ENCODE peak calls at places on chromosomes 3 and 15, in five cellular contexts. U is spleen, B is left lung, M is K562, V is endodermal cell. G is an unnamed sample. For H3K9me3 and H3K4me1, the result is how much of the 10 kb centered on the place peaks cover.

GRCh38 chr15:60390231-60390630 is 7.6 kb downstream of the ANXA2 start:
- DNase-seq in V (peak), U (no peak), B (no peak), M (no peak), G (no peak)

GRCh38 chr3:179027326-179027900 is 44.2 kb downstream of the ZMAT3 start:
- DNase-seq in U (no peak), V (no peak), M (peak), B (no peak), G (peak)

GRCh38 chr3:129918461-129918860 is 24.9 kb upstream of the TMCC1 start:
- DNase-seq in V (no peak), B (no peak), M (no peak), U (no peak), G (no peak)

GRCh38 chr15:67641453-67641852 is 99.0 kb downstream of the MAP2K5 start:
- DNase-seq in M (no peak), U (no peak), V (no peak), B (no peak), G (no peak)

GRCh38 chr3:46947981-46948791 is 28.4 kb downstream of the CCDC12 start:
- DNase-seq in V (peak), M (peak), U (peak), B (peak), G (peak)

GRCh38 chr3:4565806-4566501 is 72.8 kb downstream of the ITPR1 start:
- DNase-seq in U (no peak), M (no peak), V (no peak), B (no peak), G (no peak)

GRCh38 chr3:11480663-11481298 is 162.9 kb downstream of the VGLL4 start:
- DNase-seq in B (no peak), M (peak), U (no peak), V (peak), G (no peak)

GRCh38 chr3:126621171-126621570 is 33.8 kb downstream of the TXNRD3 start:
- DNase-seq in V (no peak), M (no peak), B (no peak), U (no peak), G (no peak)

GRCh38 chr15:58444056-58444455 is 12.3 kb downstream of the LIPC start:
- DNase-seq in B (no peak), V (peak), U (no peak), M (no peak), G (no peak)

GRCh38 chr15:99536422-99537033 is 29.3 kb upstream of the MEF2A start:
- DNase-seq in M (no peak), U (peak), V (no peak), B (no peak), G (no peak)

GRCh38 chr3:67018105-67018788 is 20.1 kb downstream of the KBTBD8 start:
- DNase-seq in B (no peak), M (peak), V (no peak), U (no peak), G (no peak)

GRCh38 chr3:43754316-43754715 is 63.6 kb downstream of the ABHD5 start:
- DNase-seq in B (no peak), V (no peak), M (no peak), U (no peak), G (no peak)

GRCh38 chr15:84911879-84912660 is 27.6 kb downstream of the SLC28A1 start:
- DNase-seq in V (no peak), U (no peak), B (no peak), M (peak), G (no peak)

GRCh38 chr15:27863000-27863399 is 236.1 kb downstream of the OCA2 start:
- DNase-seq in U (no peak), B (no peak), V (no peak), M (no peak), G (no peak)

GRCh38 chr3:10430805-10431204 is 74.6 kb downstream of the ATP2B2 start:
- DNase-seq in U (no peak), B (no peak), V (no peak), M (no peak), G (no peak)

GRCh38 chr15:96322401-96323249 is 7.9 kb upstream of the NR2F2 start:
- DNase-seq in V (peak), M (no peak), U (no peak), B (no peak), G (no peak)

GRCh38 chr15:75713338-75713895 is 769 bp upstream of the CSPG4 start:
- DNase-seq in V (peak), U (no peak), B (no peak), M (peak), G (no peak)

GRCh38 chr15:28977377-28978010 is 91.7 kb downstream of the APBA2 start:
- DNase-seq in U (peak), V (peak), B (no peak), M (no peak), G (no peak)

GRCh38 chr15:67917037-67917436 is 77.2 kb upstream of the RNU6-1 start:
- DNase-seq in V (peak), B (no peak), M (no peak), U (no peak), G (no peak)

GRCh38 chr3:180626844-180627243 is 24.9 kb downstream of the TTC14 start:
- DNase-seq in M (no peak), B (no peak), U (no peak), V (no peak), G (no peak)

GRCh38 chr3:175383813-175384212 is 524.7 kb downstream of the NAALADL2 start:
- DNase-seq in U (no peak), M (no peak), V (no peak), B (no peak), G (no peak)

GRCh38 chr15:82944840-82945239 is 7.7 kb downstream of the HOMER2 start:
- DNase-seq in M (no peak), V (no peak), U (no peak), B (no peak), G (no peak)

GRCh38 chr15:77568014-77568959 is 64.4 kb downstream of the LINGO1 start:
- DNase-seq in B (no peak), M (no peak), U (no peak), V (no peak), G (no peak)

GRCh38 chr15:90101130-90101968 is 919 bp downstream of the IDH2 start:
- DNase-seq in V (peak), M (peak), B (no peak), U (peak), G (peak)

GRCh38 chr3:33848624-33849347 is 50.4 kb downstream of the PDCD6IP start:
- DNase-seq in B (no peak), V (no peak), M (no peak), U (no peak), G (peak)

GRCh38 chr3:176403531-176403930 is 793.8 kb downstream of the TBL1XR1 start:
- DNase-seq in M (no peak), U (no peak), B (no peak), V (no peak), G (no peak)

GRCh38 chr3:176395269-176395668 is 802.0 kb downstream of the TBL1XR1 start:
- DNase-seq in B (no peak), V (no peak), M (no peak), U (no peak), G (no peak)

GRCh38 chr3:176399193-176399592 is 798.1 kb downstream of the TBL1XR1 start:
- DNase-seq in B (no peak), M (no peak), U (no peak), V (no peak), G (no peak)
- H3K4me3 ChIP-seq in B (no peak), M (no peak), U (no peak), V (no peak), G (no peak)

GRCh38 chr3:62793961-62794360 is 81.3 kb downstream of the CADPS start:
- DNase-seq in V (no peak), B (no peak), M (no peak), U (no peak), G (no peak)
- H3K9me3 ChIP-seq in V (under half), B (under half), M (under half), U (under half), G (under half)

GRCh38 chr3:98766924-98767323 is 3.8 kb downstream of the ST3GAL6 start:
- DNase-seq in B (no peak), U (no peak), V (no peak), M (no peak), G (no peak)
- H3K4me1 ChIP-seq in B (half or more), U (under half), V (under half), M (under half), G (under half)

GRCh38 chr3:186067360-186068242 is 41.3 kb downstream of the ETV5 start:
- DNase-seq in V (no peak), M (no peak), U (no peak), B (no peak), G (no peak)
- H3K4me3 ChIP-seq in V (no peak), M (no peak), U (no peak), B (no peak), G (no peak)

GRCh38 chr3:58688563-58688962 is 22.0 kb upstream of the FAM3D start:
- DNase-seq in M (no peak), V (no peak), B (no peak), U (no peak), G (no peak)

GRCh38 chr3:58690490-58690889 is 23.9 kb upstream of the FAM3D start:
- DNase-seq in U (no peak), B (no peak), M (no peak), V (no peak), G (no peak)

GRCh38 chr3:58683001-58683845 is 16.6 kb upstream of the FAM3D start:
- DNase-seq in V (no peak), B (no peak), M (no peak), U (no peak), G (no peak)

GRCh38 chr3:58685641-58686040 is 19.1 kb upstream of the FAM3D start:
- DNase-seq in B (no peak), V (no peak), U (no peak), M (no peak), G (no peak)

DNA sequence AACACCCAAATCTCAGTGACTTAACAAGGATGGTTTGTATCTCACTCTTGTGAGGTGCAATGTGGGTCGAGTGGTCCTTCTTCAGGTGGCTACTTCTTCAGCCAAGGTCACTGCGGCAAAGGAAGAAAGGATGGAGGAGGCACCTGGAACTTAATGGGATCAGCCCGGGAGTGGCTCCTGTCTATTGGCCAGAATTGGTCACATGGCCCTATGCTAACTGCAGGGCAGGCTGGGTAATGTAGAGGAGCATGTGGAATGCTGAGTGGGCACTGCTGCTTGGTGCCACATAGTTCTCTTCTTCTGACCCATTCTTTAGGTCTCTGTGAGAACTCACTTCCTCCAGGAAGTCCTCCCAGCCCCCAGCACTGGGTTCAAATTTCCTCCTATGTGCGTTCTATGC is 20.3 kb upstream of the FAM3D start:
- DNase-seq in V (no peak), M (no peak), U (no peak), B (no peak), G (no peak)
- H3K9me3 ChIP-seq in V (under half), M (under half), U (under half), B (under half), G (under half)

GRCh38 chr3:50231581-50231980 is 4.4 kb upstream of the GNAI2 start:
- DNase-seq in B (no peak), V (no peak), M (no peak), U (no peak), G (no peak)

GRCh38 chr3:50227390-50228183 is 8.4 kb upstream of the GNAI2 start:
- DNase-seq in M (peak), U (peak), B (peak), V (peak), G (peak)

GRCh38 chr3:50230833-50231125 is 5.2 kb upstream of the GNAI2 start:
- DNase-seq in U (no peak), M (no peak), B (no peak), V (no peak), G (no peak)

GRCh38 chr3:50230106-50230832 is 5.7 kb upstream of the GNAI2 start:
- DNase-seq in M (no peak), U (peak), B (no peak), V (no peak), G (no peak)

DNA sequence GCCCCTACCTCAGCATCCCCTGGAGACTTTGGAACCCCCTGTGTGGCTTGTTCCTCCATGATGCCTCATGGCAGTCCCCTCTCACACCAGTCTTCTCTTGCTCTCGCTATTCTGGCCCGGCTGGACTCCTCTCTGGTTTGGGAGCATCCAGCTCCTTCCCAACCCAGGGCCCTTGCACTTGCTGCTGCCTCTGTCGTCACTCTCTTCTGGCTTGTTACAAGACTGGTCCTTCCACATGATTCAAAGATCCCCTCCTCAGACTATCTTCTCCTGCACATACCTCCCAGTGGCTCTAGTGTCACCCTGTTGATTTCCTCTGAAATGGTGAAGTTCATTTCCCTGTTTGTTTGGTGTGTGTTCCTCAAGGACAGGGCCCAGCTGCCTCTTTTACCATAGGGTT is 6.5 kb upstream of the GNAI2 start:
- DNase-seq in M (no peak), B (no peak), U (no peak), V (no peak), G (no peak)
- H3K4me1 ChIP-seq in M (under half), B (half or more), U (under half), V (under half), G (under half)

G was measured in DND-41.